ENCODE peak calls at places on chromosomes 1 and 21, in nine cellular contexts. One of them, this sample, is unnamed.

GRCh38 chr1:49340576-49340975 is 563.9 kb upstream of the BEND5 start:
- DNase-seq in stomach: no peak
- DNase-seq in AG04450: no peak
- DNase-seq in BJ: no peak
- DNase-seq in WTC11: no peak
- DNase-seq in CD8-positive, alpha-beta T cell: no peak
- DNase-seq in hepatocyte: no peak
- DNase-seq in left ventricle myocardium inferior: no peak
- DNase-seq in body of pancreas: no peak
- DNase-seq in this sample: no peak

GRCh38 chr1:227299238-227299637 is 19.1 kb downstream of the CDC42BPA start:
- DNase-seq in BJ: peak
- DNase-seq in stomach: no peak
- DNase-seq in CD8-positive, alpha-beta T cell: no peak
- DNase-seq in hepatocyte: no peak
- DNase-seq in body of pancreas: no peak
- DNase-seq in WTC11: no peak
- DNase-seq in left ventricle myocardium inferior: no peak
- DNase-seq in AG04450: no peak
- DNase-seq in this sample: no peak

GRCh38 chr1:186768906-186769305 is 59.8 kb upstream of the PLA2G4A start:
- DNase-seq in left ventricle myocardium inferior: no peak
- DNase-seq in body of pancreas: no peak
- DNase-seq in BJ: no peak
- DNase-seq in CD8-positive, alpha-beta T cell: no peak
- DNase-seq in stomach: no peak
- DNase-seq in AG04450: no peak
- DNase-seq in WTC11: no peak
- DNase-seq in hepatocyte: no peak
- DNase-seq in this sample: no peak

GRCh38 chr21:44876849-44877575 is 3.5 kb upstream of the PTTG1IP start:
- DNase-seq in hepatocyte: no peak
- DNase-seq in CD8-positive, alpha-beta T cell: no peak
- DNase-seq in stomach: no peak
- DNase-seq in WTC11: no peak
- DNase-seq in left ventricle myocardium inferior: no peak
- DNase-seq in body of pancreas: no peak
- DNase-seq in BJ: no peak
- DNase-seq in AG04450: no peak
- DNase-seq in this sample: no peak

GRCh38 chr1:86779308-86780191 is 75.2 kb downstream of the SH3GLB1 start:
- DNase-seq in WTC11: no peak
- DNase-seq in stomach: peak
- DNase-seq in left ventricle myocardium inferior: no peak
- DNase-seq in CD8-positive, alpha-beta T cell: no peak
- DNase-seq in body of pancreas: no peak
- DNase-seq in BJ: no peak
- DNase-seq in AG04450: no peak
- DNase-seq in hepatocyte: peak
- DNase-seq in this sample: no peak

GRCh38 chr1:156804572-156805243 is 11.9 kb downstream of the SH2D2A start:
- DNase-seq in AG04450: no peak
- DNase-seq in body of pancreas: no peak
- DNase-seq in left ventricle myocardium inferior: no peak
- DNase-seq in hepatocyte: no peak
- DNase-seq in WTC11: no peak
- DNase-seq in CD8-positive, alpha-beta T cell: no peak
- DNase-seq in stomach: no peak
- DNase-seq in BJ: no peak
- DNase-seq in this sample: no peak

GRCh38 chr1:91736146-91736998 is 149.6 kb downstream of the TGFBR3 start:
- DNase-seq in left ventricle myocardium inferior: no peak
- DNase-seq in CD8-positive, alpha-beta T cell: no peak
- DNase-seq in stomach: no peak
- DNase-seq in hepatocyte: no peak
- DNase-seq in WTC11: no peak
- DNase-seq in body of pancreas: no peak
- DNase-seq in AG04450: no peak
- DNase-seq in BJ: peak
- DNase-seq in this sample: no peak

GRCh38 chr1:167683641-167684502 is 37.9 kb upstream of the MPZL1 start:
- DNase-seq in hepatocyte: peak
- DNase-seq in CD8-positive, alpha-beta T cell: no peak
- DNase-seq in stomach: no peak
- DNase-seq in AG04450: peak
- DNase-seq in BJ: no peak
- DNase-seq in left ventricle myocardium inferior: peak
- DNase-seq in body of pancreas: no peak
- DNase-seq in WTC11: peak
- DNase-seq in this sample: no peak

GRCh38 chr1:221902961-221903360 is 161.1 kb upstream of the DUSP10 start:
- DNase-seq in BJ: no peak
- DNase-seq in CD8-positive, alpha-beta T cell: no peak
- DNase-seq in hepatocyte: no peak
- DNase-seq in WTC11: no peak
- DNase-seq in left ventricle myocardium inferior: no peak
- DNase-seq in body of pancreas: no peak
- DNase-seq in AG04450: no peak
- DNase-seq in stomach: no peak
- DNase-seq in this sample: no peak

GRCh38 chr1:226575436-226576390 is 27.1 kb downstream of the STUM start:
- DNase-seq in WTC11: no peak
- DNase-seq in stomach: no peak
- DNase-seq in left ventricle myocardium inferior: no peak
- DNase-seq in BJ: no peak
- DNase-seq in CD8-positive, alpha-beta T cell: no peak
- DNase-seq in AG04450: no peak
- DNase-seq in hepatocyte: no peak
- DNase-seq in body of pancreas: no peak
- DNase-seq in this sample: no peak

GRCh38 chr1:57407941-57408340 is 15.9 kb downstream of the DAB1 start:
- DNase-seq in left ventricle myocardium inferior: no peak
- DNase-seq in AG04450: no peak
- DNase-seq in body of pancreas: no peak
- DNase-seq in stomach: no peak
- DNase-seq in WTC11: no peak
- DNase-seq in hepatocyte: peak
- DNase-seq in BJ: no peak
- DNase-seq in CD8-positive, alpha-beta T cell: no peak
- DNase-seq in this sample: no peak

GRCh38 chr1:247435026-247435770 is 19.2 kb downstream of the NLRP3 start:
- DNase-seq in hepatocyte: no peak
- DNase-seq in WTC11: no peak
- DNase-seq in stomach: no peak
- DNase-seq in left ventricle myocardium inferior: no peak
- DNase-seq in body of pancreas: no peak
- DNase-seq in BJ: no peak
- DNase-seq in AG04450: no peak
- DNase-seq in CD8-positive, alpha-beta T cell: no peak
- DNase-seq in this sample: no peak

GRCh38 chr1:171850951-171851350 is 9.7 kb downstream of the DNM3 start:
- DNase-seq in CD8-positive, alpha-beta T cell: no peak
- DNase-seq in stomach: no peak
- DNase-seq in WTC11: no peak
- DNase-seq in BJ: no peak
- DNase-seq in left ventricle myocardium inferior: no peak
- DNase-seq in AG04450: no peak
- DNase-seq in hepatocyte: peak
- DNase-seq in body of pancreas: peak
- DNase-seq in this sample: no peak

GRCh38 chr1:203769505-203770343 is 4.7 kb downstream of the LAX1 start:
- DNase-seq in WTC11: no peak
- DNase-seq in stomach: peak
- DNase-seq in CD8-positive, alpha-beta T cell: no peak
- DNase-seq in left ventricle myocardium inferior: peak
- DNase-seq in body of pancreas: peak
- DNase-seq in AG04450: peak
- DNase-seq in BJ: peak
- DNase-seq in hepatocyte: peak
- DNase-seq in this sample: no peak

GRCh38 chr1:98914547-98914946 is 90.1 kb downstream of the PLPPR5 start:
- DNase-seq in AG04450: no peak
- DNase-seq in left ventricle myocardium inferior: no peak
- DNase-seq in hepatocyte: no peak
- DNase-seq in CD8-positive, alpha-beta T cell: no peak
- DNase-seq in body of pancreas: no peak
- DNase-seq in BJ: no peak
- DNase-seq in WTC11: no peak
- DNase-seq in stomach: no peak
- DNase-seq in this sample: no peak

GRCh38 chr1:91564888-91565700 is 64.4 kb downstream of the CDC7 start:
- DNase-seq in AG04450: peak
- DNase-seq in hepatocyte: no peak
- DNase-seq in CD8-positive, alpha-beta T cell: no peak
- DNase-seq in BJ: peak
- DNase-seq in WTC11: no peak
- DNase-seq in left ventricle myocardium inferior: no peak
- DNase-seq in body of pancreas: no peak
- DNase-seq in stomach: no peak
- DNase-seq in this sample: no peak

GRCh38 chr1:118302145-118302544 is 117.1 kb upstream of the SPAG17 start:
- DNase-seq in hepatocyte: no peak
- DNase-seq in left ventricle myocardium inferior: no peak
- DNase-seq in body of pancreas: no peak
- DNase-seq in stomach: no peak
- DNase-seq in AG04450: no peak
- DNase-seq in WTC11: no peak
- DNase-seq in CD8-positive, alpha-beta T cell: no peak
- DNase-seq in BJ: no peak
- DNase-seq in this sample: no peak

GRCh38 chr1:46284597-46285564 is 18.5 kb downstream of the LRRC41 start:
- DNase-seq in BJ: no peak
- DNase-seq in left ventricle myocardium inferior: no peak
- DNase-seq in AG04450: peak
- DNase-seq in WTC11: no peak
- DNase-seq in hepatocyte: peak
- DNase-seq in CD8-positive, alpha-beta T cell: no peak
- DNase-seq in stomach: no peak
- DNase-seq in body of pancreas: no peak
- DNase-seq in this sample: no peak

GRCh38 chr1:169130683-169131082 is 24.2 kb downstream of the ATP1B1 start:
- DNase-seq in CD8-positive, alpha-beta T cell: no peak
- DNase-seq in body of pancreas: no peak
- DNase-seq in BJ: no peak
- DNase-seq in WTC11: no peak
- DNase-seq in AG04450: no peak
- DNase-seq in left ventricle myocardium inferior: no peak
- DNase-seq in hepatocyte: no peak
- DNase-seq in stomach: no peak
- DNase-seq in this sample: no peak

GRCh38 chr1:41495171-41495948 is 10.9 kb upstream of the EDN2 start:
- DNase-seq in BJ: no peak
- DNase-seq in CD8-positive, alpha-beta T cell: no peak
- DNase-seq in body of pancreas: peak
- DNase-seq in stomach: no peak
- DNase-seq in WTC11: peak
- DNase-seq in hepatocyte: peak
- DNase-seq in left ventricle myocardium inferior: peak
- DNase-seq in AG04450: no peak
- DNase-seq in this sample: no peak
- TF ChIP-seq CTCF in BJ: peak
- TF ChIP-seq CTCF in CD8-positive, alpha-beta T cell: no peak
- TF ChIP-seq CTCF in body of pancreas: no peak
- TF ChIP-seq CTCF in stomach: peak
- TF ChIP-seq CTCF in WTC11: no peak
- TF ChIP-seq CTCF in hepatocyte: peak
- TF ChIP-seq CTCF in left ventricle myocardium inferior: no peak
- TF ChIP-seq CTCF in AG04450: peak
- TF ChIP-seq CTCF in this sample: peak

GRCh38 chr1:206110820-206111219 is 6.4 kb downstream of the AVPR1B start:
- DNase-seq in left ventricle myocardium inferior: no peak
- DNase-seq in BJ: no peak
- DNase-seq in CD8-positive, alpha-beta T cell: no peak
- DNase-seq in AG04450: no peak
- DNase-seq in hepatocyte: no peak
- DNase-seq in body of pancreas: no peak
- DNase-seq in stomach: no peak
- DNase-seq in WTC11: no peak
- DNase-seq in this sample: peak

GRCh38 chr1:206111528-206111927 is 5.7 kb downstream of the AVPR1B start:
- DNase-seq in BJ: no peak
- DNase-seq in WTC11: no peak
- DNase-seq in CD8-positive, alpha-beta T cell: no peak
- DNase-seq in AG04450: no peak
- DNase-seq in left ventricle myocardium inferior: no peak
- DNase-seq in hepatocyte: peak
- DNase-seq in stomach: no peak
- DNase-seq in body of pancreas: no peak
- DNase-seq in this sample: no peak

GRCh38 chr1:206108635-206109034 is 8.6 kb downstream of the AVPR1B start:
- DNase-seq in body of pancreas: no peak
- DNase-seq in stomach: no peak
- DNase-seq in hepatocyte: no peak
- DNase-seq in left ventricle myocardium inferior: no peak
- DNase-seq in CD8-positive, alpha-beta T cell: no peak
- DNase-seq in AG04450: no peak
- DNase-seq in WTC11: no peak
- DNase-seq in BJ: no peak
- DNase-seq in this sample: no peak

GRCh38 chr1:206110161-206110560 is 7.0 kb downstream of the AVPR1B start:
- DNase-seq in stomach: no peak
- DNase-seq in AG04450: no peak
- DNase-seq in left ventricle myocardium inferior: no peak
- DNase-seq in CD8-positive, alpha-beta T cell: no peak
- DNase-seq in hepatocyte: no peak
- DNase-seq in body of pancreas: no peak
- DNase-seq in BJ: no peak
- DNase-seq in WTC11: no peak
- DNase-seq in this sample: no peak

GRCh38 chr1:206109718-206110117 is 7.5 kb downstream of the AVPR1B start:
- DNase-seq in left ventricle myocardium inferior: no peak
- DNase-seq in CD8-positive, alpha-beta T cell: no peak
- DNase-seq in AG04450: no peak
- DNase-seq in body of pancreas: no peak
- DNase-seq in stomach: no peak
- DNase-seq in BJ: no peak
- DNase-seq in hepatocyte: no peak
- DNase-seq in WTC11: no peak
- DNase-seq in this sample: no peak
- TF ChIP-seq CTCF in left ventricle myocardium inferior: no peak
- TF ChIP-seq CTCF in CD8-positive, alpha-beta T cell: no peak
- TF ChIP-seq CTCF in AG04450: no peak
- TF ChIP-seq CTCF in body of pancreas: no peak
- TF ChIP-seq CTCF in stomach: no peak
- TF ChIP-seq CTCF in BJ: no peak
- TF ChIP-seq CTCF in hepatocyte: no peak
- TF ChIP-seq CTCF in WTC11: no peak
- TF ChIP-seq CTCF in this sample: no peak

GRCh38 chr1:208461680-208462079 is 217.5 kb upstream of the PLXNA2 start:
- DNase-seq in left ventricle myocardium inferior: no peak
- DNase-seq in BJ: no peak
- DNase-seq in stomach: no peak
- DNase-seq in body of pancreas: no peak
- DNase-seq in AG04450: no peak
- DNase-seq in hepatocyte: no peak
- DNase-seq in WTC11: no peak
- DNase-seq in CD8-positive, alpha-beta T cell: no peak
- DNase-seq in this sample: no peak
- TF ChIP-seq CTCF in left ventricle myocardium inferior: peak
- TF ChIP-seq CTCF in BJ: peak
- TF ChIP-seq CTCF in stomach: no peak
- TF ChIP-seq CTCF in body of pancreas: no peak
- TF ChIP-seq CTCF in AG04450: no peak
- TF ChIP-seq CTCF in hepatocyte: no peak
- TF ChIP-seq CTCF in WTC11: peak
- TF ChIP-seq CTCF in CD8-positive, alpha-beta T cell: no peak
- TF ChIP-seq CTCF in this sample: peak

GRCh38 chr1:66452162-66452561 is 81.8 kb upstream of the SGIP1 start:
- DNase-seq in body of pancreas: no peak
- DNase-seq in WTC11: no peak
- DNase-seq in left ventricle myocardium inferior: no peak
- DNase-seq in hepatocyte: no peak
- DNase-seq in BJ: no peak
- DNase-seq in AG04450: no peak
- DNase-seq in CD8-positive, alpha-beta T cell: no peak
- DNase-seq in stomach: no peak
- DNase-seq in this sample: no peak
- TF ChIP-seq CTCF in body of pancreas: no peak
- TF ChIP-seq CTCF in WTC11: no peak
- TF ChIP-seq CTCF in left ventricle myocardium inferior: peak
- TF ChIP-seq CTCF in hepatocyte: no peak
- TF ChIP-seq CTCF in BJ: no peak
- TF ChIP-seq CTCF in AG04450: peak
- TF ChIP-seq CTCF in CD8-positive, alpha-beta T cell: no peak
- TF ChIP-seq CTCF in stomach: no peak
- TF ChIP-seq CTCF in this sample: peak